ENCODE peak calls at places on chromosomes 12 and 14, in eight cellular contexts. X is pancreas; L is NCI-H1105; B is stimulated activated naive CD8-positive, alpha-beta T cell treated with anti-CD3 and anti-CD28 coated beads, Interleukin-15, Interleukin-2, amounts not matched to agents 100 U/mL and 50 U/mL, for 24 hours; P is mucosa of gallbladder; E is stimulated activated CD4-positive, alpha-beta T cell treated with anti-CD3 and anti-CD28 coated beads, Interleukin-1b, Interleukin-23, amount 100 ng/mL, for 24 hours; R is AG04450; C is heart left ventricle. A is an unnamed sample.
A peak's percentile ranks its signal among the peaks of the same experiment; 100 is the strongest.

GRCh38 chr12:52310622-52311281 is 10.4 kb downstream of the KRT83 start:
- DNase-seq in L (no peak), P (no peak), X (no peak), R (no peak), E (no peak), B (no peak), C (no peak), A (peak; percentile 30)

GRCh38 chr12:126668961-126669360 is 1598.0 kb upstream of the TMEM132C start:
- DNase-seq in R (no peak), L (no peak), C (no peak), E (no peak), P (no peak), B (no peak), X (no peak), A (no peak)

GRCh38 chr14:28143340-28143739 is 623.2 kb upstream of the FOXG1 start:
- DNase-seq in E (no peak), L (no peak), X (no peak), B (no peak), R (no peak), P (no peak), C (no peak), A (no peak)

GRCh38 chr12:107912421-107913004 is 138.0 kb downstream of the ASCL4 start:
- DNase-seq in R (no peak), E (peak; percentile 32), B (peak; percentile 80), L (peak; percentile 53), P (no peak), X (peak; percentile 28), C (peak; percentile 58), A (no peak)

GRCh38 chr14:71021347-71022014 is 114.2 kb downstream of the PCNX1 start:
- DNase-seq in R (peak; percentile 34), E (no peak), B (no peak), P (no peak), C (no peak), L (no peak), X (no peak), A (no peak)

GRCh38 chr14:73467800-73468199 is 9.5 kb upstream of the NUMB start:
- DNase-seq in P (no peak), L (no peak), R (no peak), B (peak; percentile 52), E (no peak), C (no peak), X (no peak), A (no peak)

GRCh38 chr12:24231298-24231697 is 281.8 kb upstream of the SOX5 start:
- DNase-seq in R (no peak), X (no peak), B (no peak), E (no peak), L (no peak), P (no peak), C (no peak), A (no peak)

GRCh38 chr14:61474021-61474420 is 152.6 kb downstream of the PRKCH start:
- DNase-seq in R (no peak), X (no peak), L (no peak), C (no peak), E (no peak), B (no peak), P (no peak), A (no peak)

GRCh38 chr12:56932867-56933266 is 1.3 kb downstream of the SDR9C7 start:
- DNase-seq in R (no peak), B (no peak), E (no peak), L (no peak), X (no peak), C (peak; percentile 50), P (no peak), A (no peak)

GRCh38 chr12:68119724-68120211 is 39.8 kb downstream of the IFNG start:
- DNase-seq in P (no peak), E (peak; percentile 34), C (no peak), L (peak; percentile 8), B (peak; percentile 68), R (no peak), X (no peak), A (no peak)

GRCh38 chr12:13887774-13888388 is 93.5 kb downstream of the GRIN2B start:
- DNase-seq in X (no peak), P (no peak), E (no peak), B (no peak), L (no peak), C (no peak), R (no peak), A (no peak)

GRCh38 chr12:15928870-15929571 is 17.9 kb downstream of the DERA start:
- DNase-seq in P (no peak), E (no peak), B (no peak), L (peak; percentile 58), X (peak; percentile 21), C (peak; percentile 47), R (no peak), A (no peak)

GRCh38 chr14:89027097-89027740 is 202.8 kb downstream of the TTC8 start:
- DNase-seq in L (no peak), R (no peak), C (peak; percentile 40), P (peak; percentile 25), X (peak; percentile 35), E (peak; percentile 42), B (peak; percentile 73), A (no peak)

GRCh38 chr12:74563927-74564326 is 26.3 kb downstream of the ATXN7L3B start:
- DNase-seq in R (no peak), X (no peak), P (no peak), L (no peak), B (no peak), C (no peak), E (no peak), A (no peak)

GRCh38 chr12:27340971-27341370 is 8.3 kb downstream of the BMAL2 start:
- DNase-seq in P (no peak), C (no peak), R (no peak), B (no peak), L (no peak), X (no peak), E (no peak), A (no peak)

GRCh38 chr12:121214855-121215745 is 5.2 kb downstream of the P2RX4 start:
- DNase-seq in L (no peak), X (peak; percentile 83), B (no peak), C (no peak), E (no peak), P (peak; percentile 74), R (peak; percentile 75), A (no peak)

GRCh38 chr12:126418357-126418756 is 1353.1 kb downstream of the AACS start:
- DNase-seq in X (no peak), C (no peak), P (no peak), L (no peak), E (no peak), B (no peak), R (no peak), A (no peak)

GRCh38 chr12:4272014-4272975 is 1.3 kb upstream of the CCND2 start:
- DNase-seq in L (peak; percentile 32), E (peak; percentile 75), X (peak; percentile 82), C (peak; percentile 85), B (peak; percentile 86), R (no peak), P (peak; percentile 81), A (peak; percentile 86)

GRCh38 chr12:29795715-29796114 is 12.0 kb upstream of the TMTC1 start:
- DNase-seq in B (no peak), P (no peak), R (no peak), L (no peak), X (no peak), C (no peak), E (no peak), A (no peak)

GRCh38 chr12:76080729-76081415 is 3.6 kb downstream of the NAP1L1 start:
- DNase-seq in X (no peak), R (no peak), E (no peak), P (no peak), C (no peak), L (no peak), B (no peak), A (no peak)

GRCh38 chr14:93137864-93138263 is 22.1 kb upstream of the ITPK1 start:
- DNase-seq in C (peak; percentile 70), L (peak; percentile 59), R (no peak), X (peak; percentile 78), E (no peak), B (no peak), P (peak; percentile 85), A (no peak)

GRCh38 chr14:104424406-104425072 is 155.0 kb upstream of the C14orf180 start:
- DNase-seq in X (no peak), B (no peak), C (no peak), P (no peak), L (peak; percentile 93), R (no peak), E (no peak), A (peak; percentile 51)

GRCh38 chr14:54818201-54819133 is 84.2 kb downstream of the GCH1 start:
- DNase-seq in R (no peak), P (no peak), L (peak; percentile 46), C (no peak), E (no peak), B (no peak), X (no peak), A (no peak)

GRCh38 chr12:120282229-120282628 is 9.5 kb downstream of the RNU4-2 start:
- DNase-seq in P (no peak), L (no peak), X (no peak), B (no peak), R (no peak), C (no peak), E (no peak), A (no peak)

GRCh38 chr14:93973607-93974006 is 2.8 kb downstream of the ASB2 start:
- DNase-seq in L (no peak), B (no peak), E (no peak), P (no peak), C (no peak), X (no peak), R (no peak), A (no peak)

GRCh38 chr14:60686865-60687264 is 37.3 kb downstream of the SIX4 start:
- DNase-seq in E (no peak), B (no peak), P (no peak), L (no peak), X (no peak), R (no peak), C (no peak), A (no peak)

GRCh38 chr14:52399886-52400599 is 85.9 kb downstream of the PTGER2 start:
- DNase-seq in B (no peak), P (no peak), L (no peak), C (no peak), X (no peak), R (peak; percentile 61), E (no peak), A (no peak)

GRCh38 chr12:108446766-108447165 is 68.3 kb upstream of the FICD start:
- DNase-seq in C (no peak), B (no peak), P (no peak), E (no peak), X (no peak), L (no peak), R (no peak), A (no peak)

GRCh38 chr14:94562941-94563883 is 2.0 kb downstream of the SERPINA4 start:
- DNase-seq in C (no peak), B (no peak), R (no peak), P (no peak), E (no peak), X (peak; percentile 17), L (no peak), A (no peak)

GRCh38 chr14:81187832-81188522 is 32.8 kb downstream of the GTF2A1 start:
- DNase-seq in R (no peak), L (no peak), B (no peak), P (no peak), X (no peak), E (no peak), C (no peak), A (no peak)

GRCh38 chr12:52319097-52319496 is 2.1 kb downstream of the KRT83 start:
- DNase-seq in R (no peak), X (no peak), B (no peak), L (no peak), E (no peak), P (no peak), C (no peak), A (peak; percentile 27)

GRCh38 chr12:3717283-3717974 is 35.5 kb downstream of the CRACR2A start:
- DNase-seq in X (no peak), E (no peak), C (no peak), L (no peak), R (no peak), P (no peak), B (no peak), A (no peak)

GRCh38 chr14:106204063-106204462 is 677.7 kb downstream of the TMEM121 start:
- DNase-seq in E (no peak), L (no peak), P (no peak), B (no peak), C (no peak), R (no peak), X (no peak), A (no peak)

A was measured in suprapubic skin.